ENCODE peak calls at places on chromosome 5, in four cellular contexts. One of them, this sample, is unnamed.

GRCh38 chr5:133610489-133611356 is 1.6 kb downstream of the FSTL4 start:
- DNase-seq in H1: peak; percentile 50
- DNase-seq in mesendoderm: peak; percentile 83
- DNase-seq in IMR-90: no peak
- DNase-seq in this sample: peak; percentile 80

GRCh38 chr5:153807796-153808195 is 230.9 kb downstream of the FAM114A2 start:
- DNase-seq in H1: no peak
- DNase-seq in mesendoderm: no peak
- DNase-seq in IMR-90: no peak
- DNase-seq in this sample: no peak

GRCh38 chr5:124546643-124547042 is 199.8 kb downstream of the ZNF608 start:
- DNase-seq in H1: peak; percentile 53
- DNase-seq in mesendoderm: peak; percentile 26
- DNase-seq in IMR-90: peak; percentile 35
- DNase-seq in this sample: no peak

GRCh38 chr5:36398137-36398536 is 96.4 kb upstream of the RANBP3L start:
- DNase-seq in H1: no peak
- DNase-seq in mesendoderm: peak; percentile 72
- DNase-seq in IMR-90: peak; percentile 17
- DNase-seq in this sample: no peak

GRCh38 chr5:36059571-36060515 is 6.8 kb downstream of the UGT3A2 start:
- DNase-seq in IMR-90: no peak
- DNase-seq in mesendoderm: peak; percentile 63
- DNase-seq in H1: no peak
- DNase-seq in this sample: no peak

GRCh38 chr5:64767959-64768357 is 533 bp downstream of the SREK1IP1 start:
- DNase-seq in H1: no peak
- DNase-seq in IMR-90: peak; percentile 18
- DNase-seq in mesendoderm: no peak
- DNase-seq in this sample: peak; percentile 26

GRCh38 chr5:149834246-149834855 is 104.2 kb downstream of the PPARGC1B start:
- DNase-seq in IMR-90: peak; percentile 91
- DNase-seq in mesendoderm: peak; percentile 86
- DNase-seq in H1: peak; percentile 58
- DNase-seq in this sample: peak; percentile 71

GRCh38 chr5:17838506-17838905 is 204.2 kb downstream of the TAF11L14 start:
- DNase-seq in mesendoderm: peak; percentile 77
- DNase-seq in IMR-90: no peak
- DNase-seq in H1: no peak
- DNase-seq in this sample: no peak

GRCh38 chr5:133926960-133927615 is 41.3 kb downstream of the C5orf15 start:
- DNase-seq in IMR-90: no peak
- DNase-seq in H1: no peak
- DNase-seq in mesendoderm: no peak
- DNase-seq in this sample: no peak

GRCh38 chr5:85132269-85132668 is 747.6 kb upstream of the EDIL3 start:
- DNase-seq in mesendoderm: no peak
- DNase-seq in H1: no peak
- DNase-seq in IMR-90: peak; percentile 29
- DNase-seq in this sample: no peak

GRCh38 chr5:151298465-151298864 is 5.1 kb downstream of the SLC36A3 start:
- DNase-seq in H1: no peak
- DNase-seq in IMR-90: no peak
- DNase-seq in mesendoderm: no peak
- DNase-seq in this sample: no peak

GRCh38 chr5:73307645-73308346 is 134.8 kb downstream of the TMEM174 start:
- DNase-seq in mesendoderm: no peak
- DNase-seq in H1: no peak
- DNase-seq in IMR-90: no peak
- DNase-seq in this sample: no peak

GRCh38 chr5:634191-634590 is 22.1 kb downstream of the CEP72 start:
- DNase-seq in H1: peak; percentile 39
- DNase-seq in IMR-90: no peak
- DNase-seq in mesendoderm: no peak
- DNase-seq in this sample: no peak

GRCh38 chr5:153237671-153238332 is 252.7 kb upstream of the GRIA1 start:
- DNase-seq in IMR-90: no peak
- DNase-seq in H1: no peak
- DNase-seq in mesendoderm: no peak
- DNase-seq in this sample: no peak

GRCh38 chr5:171272996-171273970 is 35.8 kb upstream of the TLX3 start:
- DNase-seq in IMR-90: peak; percentile 40
- DNase-seq in H1: no peak
- DNase-seq in mesendoderm: peak; percentile 85
- DNase-seq in this sample: peak; percentile 56

GRCh38 chr5:81286059-81286617 is 15.2 kb upstream of the ZCCHC9 start:
- DNase-seq in H1: no peak
- DNase-seq in IMR-90: no peak
- DNase-seq in mesendoderm: peak; percentile 44
- DNase-seq in this sample: no peak

GRCh38 chr5:4130819-4131218 is 535.2 kb downstream of the IRX1 start:
- DNase-seq in IMR-90: no peak
- DNase-seq in mesendoderm: peak; percentile 90
- DNase-seq in H1: no peak
- DNase-seq in this sample: no peak

GRCh38 chr5:167853421-167853820 is 438.0 kb upstream of the WWC1 start:
- DNase-seq in IMR-90: peak; percentile 59
- DNase-seq in mesendoderm: no peak
- DNase-seq in H1: no peak
- DNase-seq in this sample: no peak

GRCh38 chr5:103340717-103341397 is 82.3 kb downstream of the MACIR start:
- DNase-seq in mesendoderm: no peak
- DNase-seq in IMR-90: peak; percentile 11
- DNase-seq in H1: no peak
- DNase-seq in this sample: no peak

GRCh38 chr5:128693779-128694178 is 155.7 kb upstream of the FBN2 start:
- DNase-seq in mesendoderm: peak; percentile 23
- DNase-seq in IMR-90: peak; percentile 4
- DNase-seq in H1: no peak
- DNase-seq in this sample: no peak

GRCh38 chr5:23721336-23721735 is 213.9 kb downstream of the PRDM9 start:
- DNase-seq in H1: no peak
- DNase-seq in IMR-90: no peak
- DNase-seq in mesendoderm: no peak
- DNase-seq in this sample: no peak

GRCh38 chr5:181231444-181231843 is 8.4 kb downstream of the TRIM41 start:
- DNase-seq in H1: no peak
- DNase-seq in IMR-90: no peak
- DNase-seq in mesendoderm: no peak
- DNase-seq in this sample: no peak

GRCh38 chr5:126753227-126753626 is 23.7 kb upstream of the LMNB1 start:
- DNase-seq in H1: no peak
- DNase-seq in IMR-90: no peak
- DNase-seq in mesendoderm: no peak
- DNase-seq in this sample: no peak

GRCh38 chr5:96614110-96614691 is 48.0 kb upstream of the CAST start:
- DNase-seq in H1: peak; percentile 54
- DNase-seq in mesendoderm: peak; percentile 77
- DNase-seq in IMR-90: peak; percentile 96
- DNase-seq in this sample: peak; percentile 52

GRCh38 chr5:18299166-18299565 is 664.9 kb downstream of the TAF11L14 start:
- DNase-seq in mesendoderm: peak; percentile 50
- DNase-seq in IMR-90: no peak
- DNase-seq in H1: no peak
- DNase-seq in this sample: no peak

GRCh38 chr5:17492770-17493169 is 5.3 kb upstream of the TAF11L2 start:
- DNase-seq in mesendoderm: no peak
- DNase-seq in IMR-90: no peak
- DNase-seq in H1: no peak
- DNase-seq in this sample: no peak

GRCh38 chr5:76292923-76293322 is 110.2 kb upstream of the IQGAP2 start:
- DNase-seq in IMR-90: no peak
- DNase-seq in mesendoderm: no peak
- DNase-seq in H1: no peak
- DNase-seq in this sample: no peak

GRCh38 chr5:67416133-67416937 is 219.7 kb upstream of the CD180 start:
- DNase-seq in mesendoderm: peak; percentile 84
- DNase-seq in IMR-90: no peak
- DNase-seq in H1: no peak
- DNase-seq in this sample: peak; percentile 26

GRCh38 chr5:177403194-177403825 is 2.8 kb upstream of the PFN3 start:
- DNase-seq in IMR-90: peak; percentile 12
- DNase-seq in H1: peak; percentile 74
- DNase-seq in mesendoderm: peak; percentile 36
- DNase-seq in this sample: peak; percentile 72
- H2AK5ac ChIP-seq in IMR-90: no peak overlapping the region
- H2AK5ac ChIP-seq in H1: no peak overlapping the region
- H2AK5ac ChIP-seq in mesendoderm: no peak overlapping the region
- H2AK5ac ChIP-seq in this sample: no peak overlapping the region

DNA sequence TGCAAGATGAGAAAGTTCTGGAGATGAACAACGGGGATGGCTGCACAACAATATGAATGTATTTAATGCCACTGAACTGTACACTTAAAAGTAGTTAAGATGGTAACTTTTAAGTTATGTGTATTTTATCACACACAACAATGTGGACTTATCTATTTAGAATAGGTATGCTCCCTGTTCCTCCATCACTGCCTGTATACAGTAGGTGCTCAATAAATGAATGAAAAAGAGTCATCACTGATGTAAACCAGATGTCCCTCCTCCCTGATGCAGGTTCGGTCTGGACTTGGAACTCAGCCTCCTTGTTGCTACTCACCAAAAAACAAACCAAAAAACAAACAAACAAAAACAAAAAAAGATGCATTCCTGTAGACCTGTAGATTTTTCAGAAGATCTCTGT is 65.9 kb upstream of the BOD1 start:
- DNase-seq in mesendoderm: no peak
- DNase-seq in IMR-90: no peak
- DNase-seq in H1: no peak
- DNase-seq in this sample: no peak
- H4K5ac ChIP-seq in mesendoderm: no peak overlapping the region
- H4K5ac ChIP-seq in IMR-90: no peak overlapping the region
- H4K5ac ChIP-seq in H1: no peak overlapping the region
- H4K5ac ChIP-seq in this sample: no peak overlapping the region

DNA sequence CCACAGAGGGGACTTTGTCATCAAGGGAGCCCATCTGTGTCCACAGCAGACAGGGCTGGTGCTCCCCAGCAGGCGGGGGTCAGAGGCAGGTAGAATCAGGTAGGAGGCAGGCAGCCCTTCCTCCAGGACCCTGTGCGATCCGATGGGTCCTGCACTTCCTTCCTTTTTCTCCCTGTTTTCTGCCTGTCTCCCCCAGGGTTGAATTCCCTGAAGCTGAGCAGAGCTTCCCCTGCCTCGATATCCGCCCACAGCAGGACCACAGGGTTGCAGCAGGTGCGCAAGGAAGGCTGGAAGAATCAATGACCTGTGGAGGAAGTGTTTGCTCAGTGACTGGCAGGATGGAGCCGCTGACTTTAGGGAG is 69.2 kb downstream of the MRPL36 start:
- DNase-seq in IMR-90: no peak
- DNase-seq in H1: peak; percentile 36
- DNase-seq in mesendoderm: no peak
- DNase-seq in this sample: peak; percentile 12
- H2AK5ac ChIP-seq in IMR-90: no peak overlapping the region
- H2AK5ac ChIP-seq in H1: no peak overlapping the region
- H2AK5ac ChIP-seq in mesendoderm: no peak overlapping the region
- H2AK5ac ChIP-seq in this sample: no peak overlapping the region

GRCh38 chr5:10734050-10734709 is 26.9 kb downstream of the DAP start:
- DNase-seq in IMR-90: no peak
- DNase-seq in mesendoderm: no peak
- DNase-seq in H1: no peak
- DNase-seq in this sample: no peak
- H4K5ac ChIP-seq in IMR-90: no peak overlapping the region
- H4K5ac ChIP-seq in mesendoderm: no peak overlapping the region
- H4K5ac ChIP-seq in H1: no peak overlapping the region
- H4K5ac ChIP-seq in this sample: no peak overlapping the region

DNA sequence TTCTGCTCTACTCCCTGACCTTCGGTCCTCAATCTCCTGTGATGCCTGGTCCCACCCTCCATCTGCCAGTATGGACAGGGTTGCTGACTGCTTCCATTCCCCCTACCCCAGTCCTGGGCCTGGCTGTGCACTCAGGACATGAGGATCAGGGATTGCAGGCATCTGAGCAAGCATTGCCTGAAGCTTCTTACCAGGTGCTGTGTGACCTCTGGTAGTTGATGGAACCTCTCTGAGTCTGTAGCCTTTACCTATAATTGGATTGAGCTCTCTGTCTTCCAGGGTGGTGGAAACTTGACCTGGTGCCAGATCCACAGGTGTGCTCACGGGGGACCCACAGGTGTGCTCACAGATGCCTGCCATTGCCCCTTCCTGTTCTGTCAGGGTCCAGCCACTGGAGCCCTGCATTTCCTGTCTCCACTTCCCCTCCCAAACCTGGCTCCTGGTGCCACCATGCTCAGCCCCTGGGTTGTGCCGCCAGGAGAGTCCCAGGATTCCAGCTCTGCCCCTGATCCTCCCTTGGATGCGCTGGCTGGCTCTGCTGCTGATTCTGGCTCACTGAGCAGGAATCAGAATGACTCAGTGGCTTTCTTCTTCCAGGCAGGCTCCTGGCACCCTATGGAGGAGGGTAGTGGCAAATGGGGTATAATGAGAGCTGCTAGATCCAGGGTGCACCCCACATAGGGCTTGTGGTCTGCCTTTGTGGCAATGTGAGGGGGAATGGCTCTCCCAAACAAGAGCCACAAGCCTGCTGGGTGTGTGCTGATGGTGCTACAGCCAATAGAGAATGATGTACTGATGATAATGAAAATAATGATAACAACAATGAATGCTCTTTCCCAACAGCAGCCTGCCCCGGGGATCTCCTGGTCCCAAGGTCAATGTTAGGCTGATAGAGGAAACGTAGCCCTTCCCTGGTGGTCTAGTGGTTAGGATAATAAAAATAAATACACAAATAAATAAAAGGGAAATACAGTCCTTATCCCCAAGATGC is 35.2 kb upstream of the PSD2 start:
- DNase-seq in IMR-90: peak; percentile 51
- DNase-seq in H1: no peak
- DNase-seq in mesendoderm: no peak
- DNase-seq in this sample: no peak
- H2AK5ac ChIP-seq in IMR-90: no peak overlapping the region
- H2AK5ac ChIP-seq in H1: no peak overlapping the region
- H2AK5ac ChIP-seq in mesendoderm: no peak overlapping the region
- H2AK5ac ChIP-seq in this sample: no peak overlapping the region